ENCODE peak calls at places on chromosomes 2 and 18, in five cellular contexts. O is HCT116, Z is GM23338, I is PC-9, N is PC-3. C is an unnamed sample.
A peak's percentile ranks its signal among the peaks of the same experiment; 100 is the strongest.

GRCh38 chr2:99572380-99572779 is 82.6 kb upstream of the REV1 start:
- DNase-seq in Z (peak; percentile 11), N (peak; percentile 18), I (no peak), O (no peak), C (no peak)

GRCh38 chr2:234512884-234513669 is 16.2 kb upstream of the ARL4C start:
- DNase-seq in I (no peak), O (no peak), Z (no peak), N (peak; percentile 16), C (no peak)

GRCh38 chr2:72993585-72994280 is 76.4 kb downstream of the EMX1 start:
- DNase-seq in I (no peak), N (no peak), O (no peak), Z (no peak), C (no peak)

GRCh38 chr2:144508162-144508765 is 11.7 kb downstream of the ZEB2 start:
- DNase-seq in Z (no peak), I (no peak), O (no peak), N (no peak), C (peak; percentile 34)

GRCh38 chr2:19883971-19884720 is 17.6 kb downstream of the TTC32 start:
- DNase-seq in N (no peak), I (no peak), O (no peak), Z (no peak), C (no peak)

GRCh38 chr2:120442541-120442922 is 96.6 kb downstream of the INHBB start:
- DNase-seq in O (no peak), Z (no peak), I (no peak), N (no peak), C (no peak)

GRCh38 chr2:121120991-121121390 is 164.0 kb downstream of the TFCP2L1 start:
- DNase-seq in Z (no peak), I (no peak), N (no peak), O (no peak), C (no peak)

GRCh38 chr18:71431689-71432088 is 1112.5 kb downstream of the CBLN2 start:
- DNase-seq in N (no peak), O (no peak), Z (no peak), I (no peak), C (no peak)

GRCh38 chr18:23689616-23690504 is 607 bp downstream of the LAMA3 start:
- DNase-seq in Z (peak; percentile 47), N (peak; percentile 42), I (no peak), O (no peak), C (no peak)

GRCh38 chr2:101486258-101486701 is 11.4 kb upstream of the RFX8 start:
- DNase-seq in N (no peak), Z (no peak), O (no peak), I (no peak), C (no peak)

GRCh38 chr2:236618370-236618769 is 48.7 kb downstream of the ACKR3 start:
- DNase-seq in N (no peak), Z (peak; percentile 11), I (no peak), O (no peak), C (peak; percentile 44)

GRCh38 chr2:23681356-23682140 is 245.4 kb downstream of the ATAD2B start:
- DNase-seq in Z (no peak), I (no peak), N (no peak), O (no peak), C (no peak)

GRCh38 chr2:198073253-198073652 is 268.9 kb downstream of the PLCL1 start:
- DNase-seq in O (no peak), Z (no peak), I (no peak), N (no peak), C (no peak)

GRCh38 chr18:40897884-40898283 is 1057.2 kb upstream of the PIK3C3 start:
- DNase-seq in Z (peak; percentile 71), O (no peak), I (no peak), N (no peak), C (no peak)

GRCh38 chr18:22783662-22784076 is 149.5 kb upstream of the RBBP8 start:
- DNase-seq in Z (peak; percentile 8), O (no peak), N (no peak), I (no peak), C (no peak)

GRCh38 chr2:181190711-181191110 is 210.3 kb downstream of the UBE2E3 start:
- DNase-seq in I (no peak), Z (no peak), O (no peak), N (no peak), C (no peak)

GRCh38 chr2:8821276-8822217 is 15.9 kb downstream of the KIDINS220 start:
- DNase-seq in Z (no peak), O (no peak), I (no peak), N (no peak), C (no peak)

GRCh38 chr2:200765995-200766660 is 45.6 kb upstream of the BZW1 start:
- DNase-seq in Z (no peak), N (peak; percentile 83), I (peak; percentile 22), O (peak; percentile 71), C (no peak)

GRCh38 chr2:238942941-238943715 is 95.2 kb downstream of the TWIST2 start:
- DNase-seq in Z (no peak), I (no peak), O (no peak), N (no peak), C (no peak)

GRCh38 chr2:205017912-205018311 is 472.6 kb downstream of the PARD3B start:
- DNase-seq in Z (no peak), N (no peak), O (no peak), I (no peak), C (no peak)

GRCh38 chr18:10822457-10822856 is 296.6 kb downstream of the NAPG start:
- DNase-seq in I (no peak), N (no peak), Z (peak; percentile 48), O (no peak), C (no peak)

GRCh38 chr2:216653093-216653799 is 20.0 kb downstream of the IGFBP2 start:
- DNase-seq in I (no peak), N (no peak), O (no peak), Z (no peak), C (no peak)

GRCh38 chr18:48320639-48320945 is 88.6 kb downstream of the ZBTB7C start:
- DNase-seq in Z (no peak), O (no peak), N (no peak), I (no peak), C (no peak)

GRCh38 chr18:29191263-29191662 is 1014.3 kb upstream of the CDH2 start:
- DNase-seq in Z (peak; percentile 56), N (peak; percentile 44), O (no peak), I (no peak), C (no peak)

GRCh38 chr2:148645925-148646559 is 1.5 kb downstream of the EPC2 start:
- DNase-seq in N (peak; percentile 85), O (peak; percentile 75), Z (peak; percentile 63), I (peak; percentile 33), C (peak; percentile 86)

GRCh38 chr18:46917808-46918600 is 602 bp downstream of the KATNAL2 start:
- DNase-seq in Z (peak; percentile 96), I (peak; percentile 4), O (no peak), N (peak; percentile 3), C (peak; percentile 32)

GRCh38 chr2:197209742-197210408 is 100.7 kb downstream of the ANKRD44 start:
- DNase-seq in I (peak; percentile 53), O (no peak), N (no peak), Z (no peak), C (peak; percentile 78)

GRCh38 chr18:9321017-9321452 is 13.5 kb upstream of the TWSG1 start:
- DNase-seq in I (no peak), Z (no peak), N (no peak), O (no peak), C (no peak)

GRCh38 chr18:9322730-9323129 is 11.8 kb upstream of the TWSG1 start:
- DNase-seq in I (no peak), O (no peak), N (no peak), Z (no peak), C (no peak)

GRCh38 chr18:9323750-9324445 is 10.7 kb upstream of the TWSG1 start:
- DNase-seq in I (no peak), N (no peak), Z (no peak), O (no peak), C (no peak)

GRCh38 chr18:9321709-9322108 is 12.9 kb upstream of the TWSG1 start:
- DNase-seq in I (no peak), N (no peak), Z (no peak), O (no peak), C (no peak)

DNA sequence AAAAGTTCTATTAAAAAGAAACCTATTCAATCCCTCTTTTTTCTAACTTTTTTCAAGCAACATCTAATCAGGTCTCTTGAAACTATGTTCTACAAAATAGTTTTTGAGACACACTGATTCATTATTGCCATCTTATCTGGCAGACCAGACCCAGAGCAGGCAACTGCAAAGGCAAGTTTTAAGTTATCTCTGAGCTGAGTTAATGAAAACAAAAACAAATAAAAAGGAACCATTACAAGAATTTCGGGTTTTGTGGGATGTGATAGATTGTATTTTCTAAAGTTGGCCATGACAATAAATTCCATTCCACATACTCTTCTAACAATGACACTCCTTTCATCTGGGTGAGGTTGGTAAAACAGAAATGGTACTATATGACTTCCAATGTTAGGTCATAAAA is 15.2 kb upstream of the TWSG1 start:
- DNase-seq in N (peak; percentile 22), Z (no peak), O (no peak), I (no peak), C (no peak)
- H3K9me2 ChIP-seq in N (no peaks in the 10 kb centered on the region), Z (no peaks in the 10 kb centered on the region), O (no peaks in the 10 kb centered on the region), I (no peaks in the 10 kb centered on the region), C (no peaks in the 10 kb centered on the region)

DNA sequence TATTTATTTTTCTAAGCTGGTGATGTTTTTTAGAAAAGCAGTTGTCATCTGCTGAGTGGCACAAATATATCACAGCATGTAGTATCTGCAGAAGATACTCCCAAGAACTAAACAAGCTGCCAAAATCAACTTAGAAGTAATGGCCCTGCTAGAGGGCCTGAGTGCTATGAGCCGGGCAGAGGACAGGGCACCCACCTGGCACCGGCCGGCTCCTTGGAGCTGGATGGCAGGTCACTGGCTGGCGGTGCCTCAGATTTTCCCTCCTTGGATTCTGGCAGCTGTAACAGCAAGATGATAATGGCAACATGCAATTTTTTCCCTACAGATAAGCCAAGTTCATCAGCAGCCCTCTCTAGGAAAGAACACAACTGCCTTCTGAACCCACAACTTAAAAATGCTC is 79.7 kb downstream of the EMILIN2 start:
- DNase-seq in Z (no peak), I (no peak), O (no peak), N (no peak), C (no peak)
- H3K36me3 ChIP-seq in Z (peaks cover 5% of the 10 kb centered on the region), I (no peaks in the 10 kb centered on the region), O (peaks cover 5% of the 10 kb centered on the region), N (peaks cover 3% of the 10 kb centered on the region), C (peaks cover 62% of the 10 kb centered on the region)

DNA sequence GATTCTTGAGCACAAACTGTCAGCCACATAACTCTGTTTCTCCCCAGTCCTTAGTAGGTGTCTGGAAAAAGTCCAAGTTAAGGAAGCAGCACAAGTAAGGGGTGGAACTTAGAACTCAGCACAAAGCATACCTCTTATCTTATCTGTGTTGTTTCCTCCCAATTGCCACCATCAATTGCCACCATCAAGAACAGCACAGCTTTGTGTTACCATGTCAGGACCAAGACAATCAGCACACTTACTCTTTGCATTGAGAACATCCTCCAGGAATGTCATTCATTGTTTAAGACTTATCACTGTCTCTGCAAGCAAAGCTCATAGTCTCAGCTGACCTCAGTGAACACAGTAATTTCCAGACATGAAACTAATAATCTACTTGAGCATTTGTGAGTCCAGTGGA is 212.7 kb upstream of the FSHR start:
- DNase-seq in I (no peak), O (no peak), N (no peak), Z (no peak), C (no peak)
- H3K9me2 ChIP-seq in I (no peaks in the 10 kb centered on the region), O (no peaks in the 10 kb centered on the region), N (no peaks in the 10 kb centered on the region), Z (peaks cover 4% of the 10 kb centered on the region), C (no peaks in the 10 kb centered on the region)

GRCh38 chr18:58897994-58898393 is 33.3 kb downstream of the ZNF532 start:
- DNase-seq in N (no peak), Z (no peak), I (no peak), O (no peak), C (no peak)
- H3K36me3 ChIP-seq in N (peaks cover 31% of the 10 kb centered on the region), Z (peaks cover 26% of the 10 kb centered on the region), I (no peaks in the 10 kb centered on the region), O (no peaks in the 10 kb centered on the region), C (peaks cover 28% of the 10 kb centered on the region)

C was measured in OCI-LY7.